ENCODE peak calls at places on chromosomes 16 and 17, in four cellular contexts. T is H1, C is K562, R is HepG2. O is an unnamed sample.

GRCh38 chr17:76969598-76970172 is 101.5 kb downstream of the MGAT5B start:
- DNase-seq in T (no peak), C (no peak), R (no peak), O (no peak)

GRCh38 chr16:17343028-17343427 is 127.7 kb downstream of the XYLT1 start:
- DNase-seq in T (no peak), C (no peak), R (no peak), O (peak)

GRCh38 chr16:89330177-89330856 is 112.8 kb downstream of the ZNF778 start:
- DNase-seq in T (no peak), C (peak), R (peak), O (no peak)

GRCh38 chr16:22333457-22333994 is 36.3 kb downstream of the POLR3E start:
- DNase-seq in T (no peak), C (no peak), R (no peak), O (no peak)

GRCh38 chr16:88685156-88686061 is 898 bp downstream of the SNAI3 start:
- DNase-seq in T (no peak), C (peak), R (no peak), O (no peak)

GRCh38 chr17:32276217-32276616 is 10.6 kb downstream of the RHBDL3 start:
- DNase-seq in T (no peak), C (no peak), R (no peak), O (no peak)

GRCh38 chr17:36705651-36706436 is 104.5 kb downstream of the MRM1 start:
- DNase-seq in T (no peak), C (peak), R (peak), O (peak)

GRCh38 chr17:3989156-3989886 is 25.1 kb upstream of the ATP2A3 start:
- DNase-seq in T (no peak), C (no peak), R (no peak), O (no peak)

GRCh38 chr17:50365165-50365564 is 7.8 kb downstream of the MRPL27 start:
- DNase-seq in T (no peak), C (no peak), R (no peak), O (no peak)

GRCh38 chr17:55144518-55144917 is 120.2 kb upstream of the HLF start:
- DNase-seq in T (no peak), C (no peak), R (no peak), O (no peak)

GRCh38 chr16:2919511-2920255 is 8.0 kb downstream of the FLYWCH1 start:
- DNase-seq in T (no peak), C (peak), R (peak), O (no peak)

GRCh38 chr16:79247386-79247785 is 353.2 kb downstream of the MAF start:
- DNase-seq in T (no peak), C (no peak), R (no peak), O (no peak)

GRCh38 chr16:56985288-56985961 is 3.9 kb upstream of the NLRC5 start:
- DNase-seq in T (no peak), C (no peak), R (no peak), O (no peak)

GRCh38 chr16:28538733-28539596 is at the start of gene NUPR1:
- DNase-seq in T (no peak), C (no peak), R (peak), O (no peak)

GRCh38 chr16:87924041-87924851 is 12.1 kb downstream of the CA5A start:
- DNase-seq in T (no peak), C (no peak), R (no peak), O (peak)

GRCh38 chr16:27365142-27366089 is 36.6 kb upstream of the IL21R start:
- DNase-seq in T (no peak), C (no peak), R (peak), O (no peak)

GRCh38 chr16:27362570-27363245 is 39.3 kb upstream of the IL21R start:
- DNase-seq in T (no peak), C (no peak), R (no peak), O (no peak)

GRCh38 chr16:27363246-27363632 is 38.7 kb upstream of the IL21R start:
- DNase-seq in T (no peak), C (no peak), R (no peak), O (no peak)

GRCh38 chr16:27363797-27364196 is 38.2 kb upstream of the IL21R start:
- DNase-seq in T (no peak), C (no peak), R (no peak), O (no peak)

GRCh38 chr16:27364493-27365141 is 37.4 kb upstream of the IL21R start:
- DNase-seq in T (no peak), C (no peak), R (peak), O (no peak)
- TF ChIP-seq POLR2A in T (no peak), C (no peak), R (no peak), O (no peak)

DNA sequence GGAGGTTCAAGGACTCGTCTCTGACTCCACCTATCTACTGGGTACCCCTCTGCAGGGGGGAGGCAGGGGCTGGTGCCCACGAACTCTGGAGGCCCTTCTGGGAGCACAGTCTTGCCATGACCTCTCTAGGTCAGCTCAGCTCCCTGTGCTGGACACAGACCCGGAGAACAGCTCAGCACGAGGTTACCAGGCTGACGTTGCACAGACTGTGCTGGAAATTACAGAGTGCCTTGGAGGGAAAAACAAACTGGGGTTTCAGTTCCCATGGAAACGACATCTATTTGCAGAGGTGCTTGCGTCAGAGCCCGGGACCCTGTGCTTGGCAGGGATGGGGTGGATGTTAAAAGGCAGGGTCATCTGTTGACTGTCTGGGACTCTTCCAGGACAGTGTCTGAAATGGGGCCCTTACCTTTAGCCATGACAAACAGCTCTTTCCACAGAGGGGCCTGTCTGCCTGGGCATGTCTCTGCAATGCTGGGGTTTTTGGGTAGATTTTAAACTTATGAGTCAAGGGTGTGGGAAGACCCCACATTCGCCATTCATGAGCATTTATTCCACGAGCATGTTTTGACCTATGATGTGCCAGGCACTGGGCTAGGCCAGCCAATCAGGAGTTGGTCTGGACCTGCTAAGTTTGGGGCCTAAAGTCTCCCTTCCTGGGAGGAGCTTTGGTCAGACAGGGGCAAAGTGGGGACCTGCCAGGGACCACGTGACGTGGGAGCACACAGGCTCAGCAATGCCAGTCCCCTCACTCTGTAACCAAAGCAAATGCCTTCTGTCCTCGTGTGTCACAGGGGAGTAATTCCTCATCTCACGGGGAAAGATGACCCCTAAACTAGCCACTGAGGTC is 22.5 kb downstream of the CCR7 start:
- DNase-seq in T (no peak), C (no peak), R (peak), O (no peak)
- TF ChIP-seq POLR2AphosphoS5 in T (no peak), C (no peak), R (no peak), O (no peak)

GRCh38 chr17:58352843-58353719 is 1.1 kb upstream of the SUPT4H1 start:
- DNase-seq in T (no peak), C (peak), R (no peak), O (no peak)
- TF ChIP-seq TAF1 in T (peak), C (peak), R (no peak), O (no peak)

GRCh38 chr16:31458835-31459721 is at the start of gene ARMC5:
- DNase-seq in T (peak), C (peak), R (peak), O (peak)
- TF ChIP-seq POLR2A in T (peak), C (peak), R (peak), O (peak)

DNA sequence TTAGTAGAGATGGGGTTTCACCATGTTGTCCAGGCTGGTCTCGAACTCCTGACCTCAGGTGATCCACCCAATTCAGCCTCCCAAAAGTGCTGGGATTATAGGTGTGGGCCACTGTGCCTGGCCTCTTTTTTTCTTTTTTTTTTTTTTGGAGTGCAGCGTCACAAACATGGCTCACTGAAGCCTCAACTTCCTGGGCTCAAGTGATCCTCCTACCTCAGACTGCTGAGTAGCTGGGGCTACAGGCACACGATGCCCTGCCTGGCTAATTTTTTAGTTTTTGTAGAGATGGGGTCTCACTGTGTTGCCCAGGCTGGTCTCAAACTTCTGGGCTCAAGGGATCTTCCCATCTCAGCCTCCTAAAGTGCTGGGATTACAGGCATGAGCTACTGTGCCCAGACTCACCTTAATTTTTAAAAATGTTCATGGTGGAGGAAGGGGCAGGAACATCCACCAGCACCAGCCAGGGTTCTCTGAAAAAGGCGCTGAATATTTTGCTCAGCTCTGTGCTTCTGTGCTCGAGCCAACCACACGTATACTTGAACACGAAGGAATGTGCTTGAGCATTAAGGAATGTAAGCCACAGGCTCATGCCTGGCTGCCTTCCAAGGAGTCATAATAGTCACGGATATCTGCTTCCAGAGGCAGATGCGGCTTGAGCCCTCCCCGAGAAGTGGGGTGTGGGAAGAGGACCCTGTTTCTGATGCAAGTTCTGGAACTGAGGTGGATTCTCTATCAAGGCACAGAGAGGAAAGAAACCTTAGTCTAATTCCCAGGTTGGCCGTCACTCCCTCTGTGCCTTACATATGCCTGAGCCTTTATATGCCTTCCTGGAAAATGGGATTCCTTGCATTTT is 65.5 kb upstream of the CREBBP start:
- DNase-seq in T (no peak), C (no peak), R (peak), O (no peak)
- TF ChIP-seq POLR2AphosphoS5 in T (no peak), C (no peak), R (no peak), O (no peak)

GRCh38 chr16:11852092-11852809 is 909 bp upstream of the RSL1D1 start:
- DNase-seq in T (no peak), C (peak), R (peak), O (no peak)
- TF ChIP-seq TAF1 in T (no peak), C (no peak), R (no peak), O (no peak)

GRCh38 chr17:59287887-59288286 is 43.6 kb upstream of the YPEL2 start:
- DNase-seq in T (no peak), C (no peak), R (no peak), O (no peak)

GRCh38 chr17:59287452-59287851 is 44.0 kb upstream of the YPEL2 start:
- DNase-seq in T (no peak), C (peak), R (no peak), O (no peak)

GRCh38 chr17:59296190-59296589 is 35.3 kb upstream of the YPEL2 start:
- DNase-seq in T (no peak), C (no peak), R (no peak), O (no peak)

DNA sequence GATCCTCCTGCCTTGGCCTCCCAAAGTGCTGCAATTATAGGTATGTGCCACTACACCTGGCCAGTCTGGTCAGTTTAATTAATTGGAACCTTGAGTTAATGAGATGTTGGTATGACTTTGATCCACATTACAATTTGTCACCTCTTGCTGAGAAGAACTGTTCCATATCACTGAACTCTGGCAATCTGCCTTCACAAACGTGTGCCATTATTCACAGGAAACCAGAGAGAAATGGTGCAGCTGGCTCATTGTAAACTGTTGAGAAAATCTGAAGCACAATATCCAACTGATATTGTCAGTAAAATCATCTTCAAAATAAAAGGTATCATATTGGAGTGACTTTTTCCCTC is 39.3 kb upstream of the YPEL2 start:
- DNase-seq in T (no peak), C (no peak), R (no peak), O (no peak)
- TF ChIP-seq POLR2A in T (no peak), C (no peak), R (no peak), O (no peak)

O was measured in GM12892.